ENCODE peak calls at places on chromosomes 3 and 15, in four cellular contexts. Q is vagina, U is heart left ventricle, A is uterus. Y is an unnamed sample.

GRCh38 chr3:99242271-99242670 is 340.8 kb upstream of the DCBLD2 start:
- DNase-seq in U (no peak), A (no peak), Q (no peak), Y (no peak)

GRCh38 chr3:15645740-15646490 is 44.4 kb downstream of the BTD start:
- DNase-seq in A (peak; percentile 75), U (no peak), Q (no peak), Y (no peak)

GRCh38 chr3:162441716-162442115 is 945.1 kb downstream of the OTOL1 start:
- DNase-seq in A (no peak), Q (no peak), U (no peak), Y (no peak)

GRCh38 chr15:74992619-74993018 is 2.7 kb upstream of the SCAMP5 start:
- DNase-seq in U (no peak), A (no peak), Q (no peak), Y (no peak)

GRCh38 chr15:82647045-82647834 is at the start of gene CPEB1:
- DNase-seq in Q (no peak), U (peak; percentile 50), A (peak; percentile 83), Y (peak; percentile 81)

GRCh38 chr3:73766599-73767378 is 142.0 kb upstream of the PDZRN3 start:
- DNase-seq in A (peak; percentile 46), U (no peak), Q (no peak), Y (no peak)

GRCh38 chr15:43230640-43231115 is 9.9 kb upstream of the EPB42 start:
- DNase-seq in U (no peak), Q (peak; percentile 91), A (no peak), Y (peak; percentile 62)

GRCh38 chr3:122508135-122508914 is 6.4 kb downstream of the KPNA1 start:
- DNase-seq in Q (no peak), U (no peak), A (no peak), Y (no peak)

GRCh38 chr15:66785637-66786036 is 83.6 kb downstream of the SMAD6 start:
- DNase-seq in Q (no peak), A (no peak), U (no peak), Y (no peak)

GRCh38 chr3:126353694-126354321 is 3.4 kb downstream of the KLF15 start:
- DNase-seq in A (no peak), Q (no peak), U (no peak), Y (no peak)

GRCh38 chr3:100005670-100006393 is 108.5 kb downstream of the FILIP1L start:
- DNase-seq in A (no peak), Q (no peak), U (no peak), Y (no peak)

GRCh38 chr3:127032296-127032990 is 49.5 kb downstream of the PLXNA1 start:
- DNase-seq in Q (no peak), U (no peak), A (no peak), Y (no peak)

GRCh38 chr15:57647791-57648130 is 56.1 kb downstream of the MYZAP start:
- DNase-seq in U (peak; percentile 27), A (no peak), Q (no peak), Y (no peak)

GRCh38 chr15:94526071-94526689 is 294.8 kb downstream of the MCTP2 start:
- DNase-seq in U (no peak), A (no peak), Q (no peak), Y (no peak)

GRCh38 chr3:160667452-160667851 is 9.5 kb upstream of the ARL14 start:
- DNase-seq in U (no peak), Q (no peak), A (no peak), Y (no peak)

GRCh38 chr3:195054311-195054710 is 216.6 kb downstream of the XXYLT1 start:
- DNase-seq in A (no peak), U (no peak), Q (no peak), Y (no peak)

GRCh38 chr15:98941595-98942255 is 65.9 kb downstream of the PGPEP1L start:
- DNase-seq in A (no peak), U (no peak), Q (no peak), Y (no peak)

GRCh38 chr15:66763186-66764066 is 61.4 kb downstream of the SMAD6 start:
- DNase-seq in U (peak; percentile 92), A (peak; percentile 66), Q (no peak), Y (no peak)

GRCh38 chr3:70658779-70659310 is 346.4 kb upstream of the MDFIC2 start:
- DNase-seq in A (no peak), Q (no peak), U (no peak), Y (no peak)

GRCh38 chr3:102182162-102182561 is 252.7 kb upstream of the ZPLD1 start:
- DNase-seq in Q (no peak), U (no peak), A (no peak), Y (peak; percentile 95)

GRCh38 chr3:104214277-104214676 is 1152.4 kb upstream of the ALCAM start:
- DNase-seq in Q (no peak), A (no peak), U (no peak), Y (no peak)

GRCh38 chr3:52437326-52438103 is 7.4 kb downstream of the SEMA3G start:
- DNase-seq in Q (no peak), A (peak; percentile 17), U (no peak), Y (no peak)

GRCh38 chr3:40617084-40617483 is 92.3 kb downstream of the ZNF621 start:
- DNase-seq in A (no peak), Q (no peak), U (no peak), Y (no peak)

GRCh38 chr3:39410893-39411292 is 4.4 kb downstream of the RPSA start:
- DNase-seq in U (no peak), A (no peak), Q (no peak), Y (no peak)

GRCh38 chr3:39409514-39410136 is 3.1 kb downstream of the RPSA start:
- DNase-seq in U (no peak), Q (no peak), A (no peak), Y (no peak)

GRCh38 chr3:39413691-39414420 is 7.3 kb downstream of the RPSA start:
- DNase-seq in Q (no peak), A (no peak), U (no peak), Y (no peak)

GRCh38 chr3:39414421-39414907 is 7.9 kb downstream of the RPSA start:
- DNase-seq in A (no peak), Q (no peak), U (no peak), Y (no peak)

GRCh38 chr3:39412668-39413260 is 6.2 kb downstream of the RPSA start:
- DNase-seq in U (no peak), A (no peak), Q (no peak), Y (no peak)
- TF ChIP-seq POLR2A in U (no peak), A (no peak), Q (no peak), Y (no peak)

GRCh38 chr3:41961061-41961749 is 698 bp downstream of the ULK4 start:
- DNase-seq in Q (no peak), U (peak; percentile 15), A (peak; percentile 28), Y (peak; percentile 75)
- TF ChIP-seq POLR2A in Q (no peak), U (no peak), A (no peak), Y (no peak)

GRCh38 chr3:185253645-185254410 is at the start of gene EHHADH:
- DNase-seq in A (peak; percentile 44), Q (no peak), U (peak; percentile 79), Y (peak; percentile 74)
- TF ChIP-seq POLR2A in A (peak; percentile 30), Q (no peak), U (no peak), Y (peak; percentile 75)

GRCh38 chr15:78831229-78832207 is 20.3 kb upstream of the ADAMTS7 start:
- DNase-seq in A (no peak), U (no peak), Q (no peak), Y (no peak)

GRCh38 chr15:78836333-78836732 is 25.1 kb upstream of the ADAMTS7 start:
- DNase-seq in Q (no peak), U (no peak), A (no peak), Y (no peak)

GRCh38 chr15:78828930-78829329 is 17.7 kb upstream of the ADAMTS7 start:
- DNase-seq in U (no peak), Q (no peak), A (no peak), Y (no peak)

GRCh38 chr15:78830514-78831228 is 19.4 kb upstream of the ADAMTS7 start:
- DNase-seq in U (no peak), Q (no peak), A (no peak), Y (no peak)
- TF ChIP-seq POLR2A in U (no peak), Q (no peak), A (no peak), Y (no peak)